ENCODE peak calls at places on chromosome 21, in eight cellular contexts. One of them, this sample, is unnamed.

GRCh38 chr21:15874610-15875009 is 144.8 kb downstream of the USP25 start:
- DNase-seq in trophoblast cell: no peak
- DNase-seq in brain microvascular endothelial cell: no peak
- DNase-seq in transverse colon: no peak
- DNase-seq in dorsolateral prefrontal cortex: no peak
- DNase-seq in body of pancreas: no peak
- DNase-seq in cardiac muscle cell: no peak
- DNase-seq in sigmoid colon: no peak
- DNase-seq in this sample: no peak

GRCh38 chr21:21612446-21612845 is 614.2 kb downstream of the NCAM2 start:
- DNase-seq in sigmoid colon: no peak
- DNase-seq in brain microvascular endothelial cell: peak
- DNase-seq in transverse colon: no peak
- DNase-seq in trophoblast cell: peak
- DNase-seq in cardiac muscle cell: no peak
- DNase-seq in body of pancreas: no peak
- DNase-seq in dorsolateral prefrontal cortex: no peak
- DNase-seq in this sample: no peak

GRCh38 chr21:33314096-33314495 is 10.7 kb upstream of the IFNAR1 start:
- DNase-seq in body of pancreas: no peak
- DNase-seq in brain microvascular endothelial cell: peak
- DNase-seq in transverse colon: no peak
- DNase-seq in cardiac muscle cell: no peak
- DNase-seq in sigmoid colon: no peak
- DNase-seq in dorsolateral prefrontal cortex: no peak
- DNase-seq in trophoblast cell: no peak
- DNase-seq in this sample: no peak

GRCh38 chr21:15617968-15618367 is 111.8 kb upstream of the USP25 start:
- DNase-seq in dorsolateral prefrontal cortex: no peak
- DNase-seq in brain microvascular endothelial cell: peak
- DNase-seq in sigmoid colon: no peak
- DNase-seq in cardiac muscle cell: no peak
- DNase-seq in transverse colon: no peak
- DNase-seq in body of pancreas: no peak
- DNase-seq in trophoblast cell: no peak
- DNase-seq in this sample: peak

GRCh38 chr21:36120304-36120902 is 14.5 kb upstream of the CBR3 start:
- DNase-seq in body of pancreas: peak
- DNase-seq in dorsolateral prefrontal cortex: no peak
- DNase-seq in trophoblast cell: peak
- DNase-seq in cardiac muscle cell: no peak
- DNase-seq in transverse colon: no peak
- DNase-seq in sigmoid colon: peak
- DNase-seq in brain microvascular endothelial cell: no peak
- DNase-seq in this sample: no peak

GRCh38 chr21:35488941-35489340 is 439.8 kb upstream of the RUNX1 start:
- DNase-seq in brain microvascular endothelial cell: no peak
- DNase-seq in body of pancreas: no peak
- DNase-seq in cardiac muscle cell: no peak
- DNase-seq in trophoblast cell: no peak
- DNase-seq in sigmoid colon: no peak
- DNase-seq in transverse colon: no peak
- DNase-seq in dorsolateral prefrontal cortex: no peak
- DNase-seq in this sample: no peak

GRCh38 chr21:29288239-29288638 is 10.5 kb upstream of the BACH1 start:
- DNase-seq in brain microvascular endothelial cell: no peak
- DNase-seq in sigmoid colon: no peak
- DNase-seq in dorsolateral prefrontal cortex: no peak
- DNase-seq in transverse colon: no peak
- DNase-seq in cardiac muscle cell: no peak
- DNase-seq in body of pancreas: no peak
- DNase-seq in trophoblast cell: no peak
- DNase-seq in this sample: no peak

GRCh38 chr21:9735421-9735961 is 785.9 kb upstream of the TPTE start:
- DNase-seq in trophoblast cell: no peak
- DNase-seq in transverse colon: no peak
- DNase-seq in dorsolateral prefrontal cortex: no peak
- DNase-seq in sigmoid colon: no peak
- DNase-seq in brain microvascular endothelial cell: no peak
- DNase-seq in cardiac muscle cell: no peak
- DNase-seq in body of pancreas: no peak
- DNase-seq in this sample: no peak

GRCh38 chr21:26499475-26499874 is 73.6 kb downstream of the CYYR1 start:
- DNase-seq in brain microvascular endothelial cell: no peak
- DNase-seq in cardiac muscle cell: no peak
- DNase-seq in transverse colon: no peak
- DNase-seq in dorsolateral prefrontal cortex: no peak
- DNase-seq in body of pancreas: no peak
- DNase-seq in trophoblast cell: no peak
- DNase-seq in sigmoid colon: no peak
- DNase-seq in this sample: no peak

GRCh38 chr21:42941696-42942085 is 16.3 kb upstream of the ERVH48-1 start:
- DNase-seq in transverse colon: no peak
- DNase-seq in trophoblast cell: peak
- DNase-seq in dorsolateral prefrontal cortex: no peak
- DNase-seq in cardiac muscle cell: no peak
- DNase-seq in body of pancreas: no peak
- DNase-seq in brain microvascular endothelial cell: no peak
- DNase-seq in sigmoid colon: peak
- DNase-seq in this sample: no peak
- H3K27ac ChIP-seq in transverse colon: no peak
- H3K27ac ChIP-seq in trophoblast cell: peak
- H3K27ac ChIP-seq in dorsolateral prefrontal cortex: no peak
- H3K27ac ChIP-seq in cardiac muscle cell: no peak
- H3K27ac ChIP-seq in body of pancreas: no peak
- H3K27ac ChIP-seq in brain microvascular endothelial cell: no peak
- H3K27ac ChIP-seq in sigmoid colon: no peak
- H3K27ac ChIP-seq in this sample: no peak

GRCh38 chr21:41766051-41766882 is 585 bp downstream of the RIPK4 start:
- DNase-seq in body of pancreas: peak
- DNase-seq in sigmoid colon: peak
- DNase-seq in brain microvascular endothelial cell: no peak
- DNase-seq in cardiac muscle cell: no peak
- DNase-seq in trophoblast cell: no peak
- DNase-seq in transverse colon: no peak
- DNase-seq in dorsolateral prefrontal cortex: no peak
- DNase-seq in this sample: no peak
- H3K27ac ChIP-seq in body of pancreas: peak
- H3K27ac ChIP-seq in sigmoid colon: peak
- H3K27ac ChIP-seq in brain microvascular endothelial cell: no peak
- H3K27ac ChIP-seq in cardiac muscle cell: no peak
- H3K27ac ChIP-seq in trophoblast cell: no peak
- H3K27ac ChIP-seq in transverse colon: peak
- H3K27ac ChIP-seq in dorsolateral prefrontal cortex: no peak
- H3K27ac ChIP-seq in this sample: peak

GRCh38 chr21:43733060-43733459 is 14.1 kb downstream of the PDXK start:
- DNase-seq in sigmoid colon: no peak
- DNase-seq in dorsolateral prefrontal cortex: no peak
- DNase-seq in brain microvascular endothelial cell: no peak
- DNase-seq in body of pancreas: no peak
- DNase-seq in transverse colon: no peak
- DNase-seq in trophoblast cell: no peak
- DNase-seq in cardiac muscle cell: no peak
- DNase-seq in this sample: no peak

GRCh38 chr21:43734830-43735229 is 15.9 kb downstream of the PDXK start:
- DNase-seq in sigmoid colon: peak
- DNase-seq in trophoblast cell: no peak
- DNase-seq in body of pancreas: no peak
- DNase-seq in cardiac muscle cell: no peak
- DNase-seq in dorsolateral prefrontal cortex: peak
- DNase-seq in transverse colon: no peak
- DNase-seq in brain microvascular endothelial cell: no peak
- DNase-seq in this sample: no peak

GRCh38 chr21:43731891-43732711 is 13.2 kb downstream of the PDXK start:
- DNase-seq in transverse colon: no peak
- DNase-seq in cardiac muscle cell: no peak
- DNase-seq in body of pancreas: no peak
- DNase-seq in sigmoid colon: no peak
- DNase-seq in dorsolateral prefrontal cortex: peak
- DNase-seq in brain microvascular endothelial cell: no peak
- DNase-seq in trophoblast cell: peak
- DNase-seq in this sample: no peak

GRCh38 chr21:43734131-43734634 is 15.3 kb downstream of the PDXK start:
- DNase-seq in body of pancreas: peak
- DNase-seq in brain microvascular endothelial cell: no peak
- DNase-seq in cardiac muscle cell: no peak
- DNase-seq in trophoblast cell: no peak
- DNase-seq in sigmoid colon: no peak
- DNase-seq in transverse colon: peak
- DNase-seq in dorsolateral prefrontal cortex: no peak
- DNase-seq in this sample: no peak

DNA sequence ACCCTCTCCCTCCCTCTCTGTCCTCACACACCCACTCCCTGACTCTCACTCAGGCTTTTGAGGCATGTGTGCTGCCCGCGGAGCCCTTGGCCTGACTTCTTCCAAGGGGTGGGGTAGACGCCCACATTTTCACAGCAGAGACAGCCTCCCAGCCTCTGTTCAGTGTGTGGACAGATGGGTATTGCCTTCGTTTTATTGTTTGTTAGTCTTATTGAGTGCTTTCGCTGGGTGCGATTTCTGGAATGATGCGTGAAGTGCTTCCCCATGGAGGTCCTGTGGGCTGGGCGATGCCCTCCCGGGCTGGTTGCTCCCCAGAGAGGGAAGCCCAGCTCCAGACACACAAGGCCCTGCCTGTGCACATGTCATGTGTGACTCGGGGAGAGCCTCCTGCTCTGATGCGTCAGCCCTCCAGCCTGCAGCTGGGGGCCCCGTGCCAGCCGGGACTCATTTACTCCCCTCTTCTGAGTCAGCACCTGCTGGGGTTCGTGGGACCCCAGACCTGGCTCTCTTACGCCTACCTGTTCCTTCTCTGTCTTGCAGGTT is 14.7 kb downstream of the PDXK start:
- DNase-seq in transverse colon: peak
- DNase-seq in dorsolateral prefrontal cortex: peak
- DNase-seq in brain microvascular endothelial cell: no peak
- DNase-seq in body of pancreas: peak
- DNase-seq in cardiac muscle cell: no peak
- DNase-seq in trophoblast cell: no peak
- DNase-seq in sigmoid colon: no peak
- DNase-seq in this sample: no peak
- H3K27ac ChIP-seq in transverse colon: peak
- H3K27ac ChIP-seq in dorsolateral prefrontal cortex: peak
- H3K27ac ChIP-seq in brain microvascular endothelial cell: no peak
- H3K27ac ChIP-seq in body of pancreas: peak
- H3K27ac ChIP-seq in cardiac muscle cell: no peak
- H3K27ac ChIP-seq in trophoblast cell: no peak
- H3K27ac ChIP-seq in sigmoid colon: peak
- H3K27ac ChIP-seq in this sample: no peak

DNA sequence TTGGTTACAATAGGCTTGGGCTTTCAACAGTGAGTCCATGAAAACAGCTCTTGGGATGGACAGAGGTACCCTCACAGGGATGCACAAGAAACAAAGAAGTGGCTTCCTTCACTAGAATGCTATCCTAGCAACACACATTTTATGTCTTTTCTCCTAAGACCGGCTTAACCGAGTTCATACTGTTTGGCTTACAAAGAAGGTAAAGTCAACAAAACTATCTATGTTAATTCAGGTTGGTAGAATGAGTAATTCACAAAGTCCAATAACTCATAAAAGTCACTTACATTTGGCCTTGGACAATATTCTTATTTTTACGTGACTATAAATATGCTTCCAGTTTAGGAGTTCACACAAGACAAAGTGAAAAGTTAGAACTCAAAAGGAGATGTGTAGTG is 9.0 kb downstream of the ERG start:
- DNase-seq in body of pancreas: no peak
- DNase-seq in dorsolateral prefrontal cortex: no peak
- DNase-seq in transverse colon: no peak
- DNase-seq in trophoblast cell: no peak
- DNase-seq in sigmoid colon: no peak
- DNase-seq in brain microvascular endothelial cell: no peak
- DNase-seq in cardiac muscle cell: no peak
- DNase-seq in this sample: no peak
- H3K27ac ChIP-seq in body of pancreas: no peak
- H3K27ac ChIP-seq in dorsolateral prefrontal cortex: no peak
- H3K27ac ChIP-seq in transverse colon: peak
- H3K27ac ChIP-seq in trophoblast cell: no peak
- H3K27ac ChIP-seq in sigmoid colon: no peak
- H3K27ac ChIP-seq in brain microvascular endothelial cell: no peak
- H3K27ac ChIP-seq in cardiac muscle cell: no peak
- H3K27ac ChIP-seq in this sample: no peak

GRCh38 chr21:45210461-45210983 is 77.2 kb downstream of the POFUT2 start:
- DNase-seq in body of pancreas: no peak
- DNase-seq in cardiac muscle cell: no peak
- DNase-seq in transverse colon: no peak
- DNase-seq in trophoblast cell: no peak
- DNase-seq in brain microvascular endothelial cell: no peak
- DNase-seq in dorsolateral prefrontal cortex: no peak
- DNase-seq in sigmoid colon: no peak
- DNase-seq in this sample: no peak

GRCh38 chr21:45208627-45208951 is 79.1 kb downstream of the POFUT2 start:
- DNase-seq in sigmoid colon: no peak
- DNase-seq in trophoblast cell: no peak
- DNase-seq in transverse colon: no peak
- DNase-seq in body of pancreas: no peak
- DNase-seq in brain microvascular endothelial cell: peak
- DNase-seq in cardiac muscle cell: no peak
- DNase-seq in dorsolateral prefrontal cortex: no peak
- DNase-seq in this sample: no peak

GRCh38 chr21:45209685-45210284 is 77.9 kb downstream of the POFUT2 start:
- DNase-seq in trophoblast cell: no peak
- DNase-seq in brain microvascular endothelial cell: no peak
- DNase-seq in transverse colon: no peak
- DNase-seq in cardiac muscle cell: no peak
- DNase-seq in sigmoid colon: no peak
- DNase-seq in body of pancreas: no peak
- DNase-seq in dorsolateral prefrontal cortex: no peak
- DNase-seq in this sample: no peak

GRCh38 chr21:45209046-45209445 is 78.6 kb downstream of the POFUT2 start:
- DNase-seq in trophoblast cell: no peak
- DNase-seq in cardiac muscle cell: no peak
- DNase-seq in transverse colon: no peak
- DNase-seq in sigmoid colon: no peak
- DNase-seq in brain microvascular endothelial cell: no peak
- DNase-seq in body of pancreas: no peak
- DNase-seq in dorsolateral prefrontal cortex: no peak
- DNase-seq in this sample: no peak

DNA sequence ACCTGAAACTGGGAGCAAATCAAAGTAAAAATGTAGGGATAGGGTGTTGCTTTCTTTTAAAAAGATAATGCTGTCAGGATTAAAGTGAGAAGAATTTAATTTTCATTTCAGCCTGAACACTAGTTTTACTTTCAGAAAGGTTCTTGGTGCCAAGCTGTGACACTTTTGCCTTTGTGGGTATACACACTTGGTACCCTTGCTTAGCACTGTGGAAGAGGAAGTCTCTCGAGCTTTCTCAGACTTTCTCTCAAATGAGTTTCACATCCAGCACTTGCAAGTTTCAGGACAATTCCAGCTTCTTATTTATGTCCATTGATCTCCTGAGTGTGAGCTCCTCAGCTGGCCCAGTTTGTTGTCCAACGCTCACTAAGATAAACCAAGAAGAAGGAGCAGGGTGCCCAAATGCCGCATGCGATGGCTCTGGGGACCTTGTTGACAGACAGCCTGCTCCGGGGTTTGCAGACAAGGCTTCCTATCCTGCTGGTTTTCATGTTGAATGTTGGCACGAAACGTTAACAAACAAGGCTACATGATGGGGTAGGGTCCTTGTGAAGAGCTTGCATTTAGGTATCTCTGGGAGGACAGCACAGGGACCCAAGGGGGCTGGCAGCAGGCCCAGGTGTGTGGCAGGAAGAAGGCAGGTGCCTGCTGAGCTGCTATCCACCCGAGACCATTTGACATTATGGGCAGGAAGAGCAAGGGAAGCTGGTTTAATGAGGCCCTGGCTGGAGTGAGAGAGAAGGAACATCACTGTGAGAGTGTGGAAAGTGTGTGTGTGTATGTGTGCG is 79.7 kb downstream of the POFUT2 start:
- DNase-seq in body of pancreas: no peak
- DNase-seq in trophoblast cell: no peak
- DNase-seq in cardiac muscle cell: no peak
- DNase-seq in transverse colon: no peak
- DNase-seq in dorsolateral prefrontal cortex: no peak
- DNase-seq in sigmoid colon: no peak
- DNase-seq in brain microvascular endothelial cell: no peak
- DNase-seq in this sample: no peak
- H3K27ac ChIP-seq in body of pancreas: no peak
- H3K27ac ChIP-seq in trophoblast cell: no peak
- H3K27ac ChIP-seq in cardiac muscle cell: no peak
- H3K27ac ChIP-seq in transverse colon: no peak
- H3K27ac ChIP-seq in dorsolateral prefrontal cortex: no peak
- H3K27ac ChIP-seq in sigmoid colon: no peak
- H3K27ac ChIP-seq in brain microvascular endothelial cell: no peak
- H3K27ac ChIP-seq in this sample: no peak

This sample was measured in PC-9.